ENCODE peak calls at places on chromosomes 1 and 21, in four cellular contexts. F, H, D and Y are unnamed samples.

GRCh38 chr1:200150721-200151120 is 123.2 kb downstream of the NR5A2 start:
- DNase-seq in F (peak), H (peak), D (no peak), Y (no peak)

GRCh38 chr1:180358649-180359048 is 128.6 kb downstream of the LHX4 start:
- DNase-seq in F (no peak), H (no peak), D (no peak), Y (no peak)

GRCh38 chr1:63928197-63929105 is 154.6 kb downstream of the ROR1 start:
- DNase-seq in F (no peak), H (no peak), D (no peak), Y (no peak)

GRCh38 chr1:85495556-85495955 is 30.6 kb upstream of the DDAH1 start:
- DNase-seq in F (no peak), H (no peak), D (no peak), Y (no peak)

GRCh38 chr1:85088408-85088784 is 40.1 kb upstream of the MCOLN3 start:
- DNase-seq in F (no peak), H (no peak), D (no peak), Y (no peak)

GRCh38 chr1:56576880-56577858 is 2.2 kb downstream of the PLPP3 start:
- DNase-seq in F (peak), H (no peak), D (no peak), Y (no peak)

GRCh38 chr1:166511754-166512153 is 327.5 kb upstream of the POGK start:
- DNase-seq in F (no peak), H (no peak), D (peak), Y (no peak)

GRCh38 chr1:58155418-58156123 is 391.0 kb downstream of the OMA1 start:
- DNase-seq in F (peak), H (no peak), D (peak), Y (no peak)

GRCh38 chr1:21291964-21292363 is 1.7 kb upstream of the ECE1 start:
- DNase-seq in F (no peak), H (no peak), D (no peak), Y (no peak)

GRCh38 chr1:150268342-150268705 is 492 bp downstream of the APH1A start:
- DNase-seq in F (peak), H (no peak), D (no peak), Y (peak)

GRCh38 chr1:36797761-36798160 is 236.6 kb downstream of the GRIK3 start:
- DNase-seq in F (no peak), H (no peak), D (no peak), Y (no peak)

GRCh38 chr21:37873655-37874054 is 42.6 kb downstream of the KCNJ6 start:
- DNase-seq in F (no peak), H (no peak), D (no peak), Y (no peak)

GRCh38 chr1:27428316-27429028 is 36.0 kb downstream of the GPR3 start:
- DNase-seq in F (peak), H (no peak), D (peak), Y (no peak)

GRCh38 chr1:200311256-200311655 is 98.6 kb downstream of the ZNF281 start:
- DNase-seq in F (no peak), H (no peak), D (peak), Y (no peak)

GRCh38 chr21:17848228-17848627 is 29.1 kb upstream of the C21orf91 start:
- DNase-seq in F (no peak), H (peak), D (no peak), Y (peak)

GRCh38 chr1:91885331-91885715 is 628 bp downstream of the TGFBR3 start:
- DNase-seq in F (peak), H (no peak), D (no peak), Y (peak)

GRCh38 chr1:116918714-116919357 is 9.1 kb downstream of the PTGFRN start:
- DNase-seq in F (peak), H (no peak), D (no peak), Y (no peak)

GRCh38 chr1:117633068-117633345 is 27.2 kb downstream of the TENT5C start:
- DNase-seq in F (no peak), H (no peak), D (no peak), Y (no peak)

GRCh38 chr1:78619803-78620579 is at the start of gene IFI44L:
- DNase-seq in F (no peak), H (peak), D (no peak), Y (no peak)

GRCh38 chr1:3910769-3911520 is 10.9 kb upstream of the C1orf174 start:
- DNase-seq in F (peak), H (no peak), D (no peak), Y (peak)

GRCh38 chr1:244104309-244105060 is 53.4 kb downstream of the ZBTB18 start:
- DNase-seq in F (no peak), H (no peak), D (no peak), Y (no peak)

GRCh38 chr1:44642925-44643324 is 31.4 kb downstream of the TMEM53 start:
- DNase-seq in F (no peak), H (no peak), D (no peak), Y (no peak)

GRCh38 chr1:169138866-169139670 is 32.6 kb downstream of the ATP1B1 start:
- DNase-seq in F (no peak), H (peak), D (no peak), Y (peak)

GRCh38 chr21:46171585-46171984 is 12.7 kb downstream of the SPATC1L start:
- DNase-seq in F (no peak), H (no peak), D (no peak), Y (no peak)

GRCh38 chr1:237677979-237678378 is 212.7 kb downstream of the ZP4 start:
- DNase-seq in F (no peak), H (no peak), D (no peak), Y (no peak)

GRCh38 chr1:9129391-9130041 is 614 bp upstream of the GPR157 start:
- DNase-seq in F (peak), H (peak), D (peak), Y (peak)

GRCh38 chr1:228077565-228078330 is 4.8 kb upstream of the ARF1 start:
- DNase-seq in F (no peak), H (no peak), D (no peak), Y (no peak)

GRCh38 chr21:35575280-35575915 is 484.9 kb downstream of the SETD4 start:
- DNase-seq in F (no peak), H (no peak), D (no peak), Y (no peak)

GRCh38 chr1:91781371-91781825 is 104.6 kb downstream of the TGFBR3 start:
- DNase-seq in F (no peak), H (no peak), D (no peak), Y (no peak)

GRCh38 chr1:185654199-185654951 is 79.8 kb upstream of the HMCN1 start:
- DNase-seq in F (no peak), H (no peak), D (no peak), Y (no peak)

GRCh38 chr1:200890818-200891773 is 3.6 kb upstream of the INAVA start:
- DNase-seq in F (no peak), H (no peak), D (peak), Y (peak)

GRCh38 chr1:218081358-218081757 is 203.7 kb upstream of the RRP15 start:
- DNase-seq in F (no peak), H (no peak), D (no peak), Y (no peak)

GRCh38 chr21:39022901-39023693 is 160.2 kb downstream of the PSMG1 start:
- DNase-seq in F (peak), H (no peak), D (no peak), Y (no peak)

GRCh38 chr1:114154963-114155322 is 1.3 kb upstream of the SYT6 start:
- DNase-seq in F (no peak), H (no peak), D (no peak), Y (no peak)

DNA sequence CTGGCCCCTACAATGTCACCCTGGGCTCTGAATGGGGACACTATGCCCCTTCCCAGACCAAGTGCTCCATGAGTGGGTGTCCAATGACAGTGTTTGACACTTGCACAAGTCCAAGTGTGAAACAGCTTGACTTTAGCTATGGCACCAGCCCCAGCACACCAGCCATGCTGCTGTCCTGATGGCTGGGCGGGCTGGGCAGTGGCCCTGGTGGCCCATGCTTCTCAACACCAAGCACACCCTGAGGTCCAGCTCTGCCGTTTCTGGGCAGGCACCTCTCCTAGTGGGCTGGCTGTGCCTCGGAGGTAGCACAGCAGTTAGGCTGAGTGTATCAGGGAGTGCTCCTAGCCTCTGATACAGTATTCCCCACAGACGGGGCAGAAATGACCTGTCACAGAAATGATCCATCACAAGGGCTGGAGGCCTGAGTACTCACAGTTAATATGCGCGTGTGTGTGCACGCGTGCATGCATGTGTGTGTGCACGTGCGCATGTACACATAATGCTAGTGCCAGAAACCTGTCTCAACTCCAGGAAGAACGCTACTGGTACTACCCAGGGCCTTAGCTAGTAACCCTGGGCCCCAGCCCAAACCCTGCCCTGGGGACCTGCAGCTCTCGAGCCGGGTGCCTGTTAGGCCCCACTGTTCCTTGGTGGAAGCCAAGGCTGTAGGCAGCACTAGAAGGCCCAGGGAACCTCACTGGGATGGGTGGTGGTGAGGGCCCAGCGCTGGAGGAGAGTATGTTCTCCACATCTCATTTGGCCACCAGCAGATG is 134.0 kb downstream of the DMRTB1 start:
- DNase-seq in F (no peak), H (no peak), D (no peak), Y (no peak)
- TF ChIP-seq SPI1 in F (no peak), H (no peak), D (no peak), Y (no peak)

GRCh38 chr21:41167348-41168342 is at the start of gene BACE2:
- DNase-seq in F (peak), H (no peak), D (peak), Y (peak)

GRCh38 chr21:41166947-41167346 is 1.0 kb upstream of the BACE2 start:
- DNase-seq in F (no peak), H (no peak), D (no peak), Y (no peak)

GRCh38 chr21:41169701-41170100 is 1.7 kb downstream of the BACE2 start:
- DNase-seq in F (no peak), H (no peak), D (no peak), Y (no peak)

GRCh38 chr21:41169258-41169576 is 1.3 kb downstream of the BACE2 start:
- DNase-seq in F (no peak), H (no peak), D (no peak), Y (no peak)

GRCh38 chr21:41168391-41169257 is 664 bp downstream of the BACE2 start:
- DNase-seq in F (no peak), H (no peak), D (no peak), Y (peak)
- TF ChIP-seq SPI1 in F (no peak), H (no peak), D (no peak), Y (no peak)

GRCh38 chr1:111723091-111723806 is 15.9 kb downstream of the INKA2 start:
- DNase-seq in F (no peak), H (no peak), D (no peak), Y (no peak)
- TF ChIP-seq SPI1 in F (no peak), H (no peak), D (no peak), Y (no peak)

GRCh38 chr1:226615876-226616275 is 67.3 kb downstream of the STUM start:
- DNase-seq in F (no peak), H (no peak), D (no peak), Y (no peak)
- TF ChIP-seq SPI1 in F (no peak), H (no peak), D (no peak), Y (no peak)

GRCh38 chr1:197743578-197743977 is 31.7 kb downstream of the DENND1B start:
- DNase-seq in F (no peak), H (no peak), D (no peak), Y (no peak)

GRCh38 chr1:197744979-197745378 is 30.3 kb downstream of the DENND1B start:
- DNase-seq in F (no peak), H (no peak), D (no peak), Y (no peak)

GRCh38 chr1:197740992-197741391 is 34.3 kb downstream of the DENND1B start:
- DNase-seq in F (no peak), H (no peak), D (no peak), Y (no peak)

GRCh38 chr1:197750366-197750765 is 24.9 kb downstream of the DENND1B start:
- DNase-seq in F (no peak), H (no peak), D (no peak), Y (no peak)

DNA sequence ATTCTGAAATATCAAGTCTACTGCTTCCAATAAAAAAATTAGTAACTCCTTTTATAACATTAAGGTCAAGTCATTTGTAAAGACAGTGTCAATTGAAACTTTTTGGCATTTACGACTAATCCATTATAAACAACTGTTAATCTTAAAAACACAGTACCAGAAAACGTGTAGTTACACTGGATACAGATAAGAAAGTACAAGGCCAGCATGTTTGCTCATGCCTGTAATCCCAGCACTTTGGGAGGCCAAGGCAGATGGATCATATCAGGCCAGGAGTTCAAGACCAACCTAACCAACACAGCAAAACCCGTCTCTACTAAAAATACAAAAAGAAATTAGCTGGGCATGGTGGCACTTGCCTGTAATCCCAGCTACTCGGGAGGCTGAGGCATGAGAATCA is 29.4 kb downstream of the DENND1B start:
- DNase-seq in F (no peak), H (no peak), D (no peak), Y (no peak)
- TF ChIP-seq SPI1 in F (no peak), H (no peak), D (no peak), Y (no peak)

GRCh38 chr21:41439245-41439644 is 13.2 kb downstream of the MX1 start:
- DNase-seq in F (no peak), H (no peak), D (no peak), Y (no peak)

GRCh38 chr21:41438425-41439113 is 12.5 kb downstream of the MX1 start:
- DNase-seq in F (no peak), H (no peak), D (no peak), Y (no peak)

GRCh38 chr21:41441546-41441945 is 15.5 kb downstream of the MX1 start:
- DNase-seq in F (no peak), H (no peak), D (no peak), Y (no peak)

GRCh38 chr21:41435728-41436127 is 9.7 kb downstream of the MX1 start:
- DNase-seq in F (no peak), H (no peak), D (no peak), Y (no peak)

DNA sequence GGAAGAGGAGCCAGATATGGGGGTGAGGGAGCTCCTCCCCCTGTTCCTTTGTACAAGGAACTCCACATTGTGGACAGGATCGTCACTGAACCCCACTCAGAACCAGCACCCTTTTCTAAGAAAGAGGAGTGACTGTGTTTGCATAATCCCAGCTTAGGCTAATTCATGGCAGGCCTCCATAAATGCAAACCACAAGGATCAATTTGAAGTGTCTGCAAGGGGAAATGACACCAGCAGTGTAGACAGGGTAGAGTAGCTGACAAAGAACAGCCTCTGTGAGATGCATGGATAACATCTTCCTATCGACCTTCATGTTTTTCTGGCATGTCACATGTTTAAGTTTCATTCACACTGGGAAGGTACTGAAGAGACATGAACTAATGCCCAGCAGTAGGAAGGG is 11.7 kb downstream of the MX1 start:
- DNase-seq in F (no peak), H (no peak), D (no peak), Y (no peak)
- TF ChIP-seq SPI1 in F (no peak), H (no peak), D (no peak), Y (no peak)

DNA sequence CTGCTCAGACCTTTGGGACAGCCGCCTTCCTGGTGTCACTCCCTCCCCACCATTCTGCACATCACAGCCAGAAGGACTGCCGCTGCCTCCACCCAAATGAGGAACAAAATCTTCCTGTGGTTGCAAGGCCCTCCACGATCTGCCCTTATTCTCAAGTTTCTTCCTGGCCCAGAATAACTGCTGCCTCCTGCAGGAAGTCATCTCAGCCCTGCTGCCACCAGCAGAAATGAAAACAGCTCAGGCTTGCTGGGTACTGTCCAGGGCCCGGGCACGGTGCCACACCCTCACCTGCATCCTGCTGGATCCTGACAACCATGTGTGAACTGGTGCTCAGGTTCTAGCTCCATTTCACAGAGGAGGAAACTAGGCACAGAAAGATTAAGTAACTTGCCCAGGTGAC is 2.8 kb downstream of the CLDN19 start:
- DNase-seq in F (no peak), H (peak), D (peak), Y (no peak)
- TF ChIP-seq SPI1 in F (no peak), H (no peak), D (no peak), Y (no peak)

DNA sequence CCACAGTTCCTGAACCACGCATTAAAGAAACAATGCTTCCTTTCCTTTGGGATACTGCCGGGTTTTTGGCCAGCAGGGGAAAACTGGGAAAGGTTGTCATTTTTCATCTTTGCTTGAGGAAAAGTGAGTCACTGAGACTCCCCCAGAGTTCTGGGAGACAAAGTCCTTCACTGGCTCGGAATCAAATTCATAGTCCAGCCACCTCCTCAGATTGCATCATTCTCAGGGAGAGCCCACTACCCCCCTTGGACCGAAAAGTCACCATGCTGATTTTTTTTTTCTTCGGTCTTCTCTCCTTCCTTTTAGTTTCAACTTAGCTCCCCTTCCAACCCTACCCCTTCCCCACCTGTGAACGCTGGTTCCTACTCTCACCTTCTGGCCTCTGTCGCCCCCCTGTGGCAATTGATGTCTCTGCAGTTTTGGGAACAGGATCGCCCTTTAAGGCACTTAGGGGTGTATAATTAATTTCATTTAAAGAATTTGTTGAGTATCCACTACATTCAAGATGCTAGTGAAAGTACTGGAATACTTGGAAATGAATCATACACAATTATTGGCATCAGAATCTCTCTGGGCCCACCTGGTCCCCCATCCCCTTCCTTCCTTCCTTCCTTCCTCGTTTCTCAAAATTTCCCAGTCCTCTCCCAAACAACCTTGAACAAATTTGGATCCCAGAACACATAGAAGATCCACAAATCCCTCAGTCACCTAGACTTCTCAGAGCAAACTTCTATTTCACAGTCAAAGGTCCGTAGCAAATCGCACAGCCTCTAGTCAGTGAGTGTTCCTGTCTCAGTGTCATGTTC is 6.9 kb downstream of the ACKR1 start:
- DNase-seq in F (peak), H (no peak), D (no peak), Y (no peak)
- TF ChIP-seq SPI1 in F (no peak), H (no peak), D (no peak), Y (no peak)

GRCh38 chr21:29105218-29105617 is 25.2 kb upstream of the MAP3K7CL start:
- DNase-seq in F (no peak), H (no peak), D (no peak), Y (no peak)
- TF ChIP-seq SPI1 in F (no peak), H (no peak), D (no peak), Y (no peak)

DNA sequence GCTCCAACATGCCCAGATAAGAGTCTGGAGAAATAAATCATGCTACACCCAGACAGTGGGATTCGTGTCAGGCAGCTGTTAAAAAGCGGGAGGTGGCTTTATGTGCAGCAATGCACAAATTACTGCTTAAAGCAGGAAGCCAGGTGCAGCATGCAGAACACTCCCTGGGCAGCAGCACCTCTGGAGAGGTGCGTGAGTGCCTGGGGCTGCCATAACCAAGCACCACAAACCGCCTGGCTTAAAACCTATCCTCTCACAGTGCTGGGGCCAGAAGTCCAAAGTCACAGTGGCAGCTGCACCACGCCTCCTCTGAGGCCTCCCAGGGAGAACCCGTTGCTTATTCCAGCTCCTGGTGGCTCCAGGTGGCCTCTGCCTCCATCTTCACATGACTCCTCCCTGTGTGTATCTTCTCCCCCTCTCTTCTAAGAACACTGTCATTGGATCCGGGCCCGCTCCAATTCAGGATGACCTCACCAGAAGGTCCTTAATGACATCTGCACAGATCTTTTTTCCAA is 115.6 kb downstream of the SIK1 start:
- DNase-seq in F (no peak), H (no peak), D (no peak), Y (no peak)
- TF ChIP-seq SPI1 in F (no peak), H (no peak), D (no peak), Y (no peak)